ENCODE peak calls at places on chromosomes 13 and 19, in eight cellular contexts. P, M, I, A, S, L, E and X are unnamed samples.

GRCh38 chr19:17339088-17339741 is 1.9 kb downstream of the GTPBP3 start:
- DNase-seq in P (no peak), M (no peak), I (peak; percentile 46), A (no peak), S (no peak), L (peak; percentile 55), E (no peak), X (no peak)

GRCh38 chr13:39588384-39588783 is 14.6 kb downstream of the LHFPL6 start:
- DNase-seq in P (no peak), M (no peak), I (no peak), A (no peak), S (no peak), L (no peak), E (no peak), X (no peak)

GRCh38 chr13:40096357-40096911 is 441.0 kb downstream of the COG6 start:
- DNase-seq in P (no peak), M (no peak), I (peak; percentile 47), A (no peak), S (no peak), L (no peak), E (no peak), X (no peak)

GRCh38 chr19:48772503-48772953 is 17.2 kb downstream of the FGF21 start:
- DNase-seq in P (no peak), M (peak; percentile 55), I (no peak), A (no peak), S (no peak), L (no peak), E (no peak), X (peak; percentile 8)

GRCh38 chr19:898663-899062 is 5.4 kb downstream of the RNU6-9 start:
- DNase-seq in P (no peak), M (no peak), I (peak; percentile 54), A (no peak), S (no peak), L (no peak), E (no peak), X (no peak)

GRCh38 chr13:32600891-32601290 is 14.6 kb downstream of the PDS5B start:
- DNase-seq in P (no peak), M (no peak), I (no peak), A (no peak), S (no peak), L (no peak), E (no peak), X (no peak)

GRCh38 chr19:32543107-32543900 is 37.7 kb upstream of the PDCD5 start:
- DNase-seq in P (no peak), M (no peak), I (no peak), A (no peak), S (no peak), L (no peak), E (no peak), X (peak; percentile 71)

GRCh38 chr19:43928820-43929219 is 6.3 kb downstream of the ZNF45 start:
- DNase-seq in P (no peak), M (no peak), I (no peak), A (no peak), S (no peak), L (no peak), E (no peak), X (no peak)

GRCh38 chr19:13155472-13156284 is 5.5 kb downstream of the IER2 start:
- DNase-seq in P (peak; percentile 89), M (peak; percentile 91), I (peak; percentile 79), A (peak; percentile 90), S (peak; percentile 65), L (peak; percentile 84), E (no peak), X (peak; percentile 89)

GRCh38 chr13:27482996-27483395 is 32.6 kb upstream of the MTIF3 start:
- DNase-seq in P (no peak), M (no peak), I (peak; percentile 9), A (no peak), S (no peak), L (peak; percentile 15), E (no peak), X (peak; percentile 2)

GRCh38 chr19:55703790-55704215 is 28.8 kb downstream of the EPN1 start:
- DNase-seq in P (no peak), M (no peak), I (peak; percentile 39), A (peak; percentile 60), S (no peak), L (peak; percentile 60), E (no peak), X (peak; percentile 71)

GRCh38 chr13:92362717-92363116 is 863.9 kb upstream of the GPC6 start:
- DNase-seq in P (no peak), M (no peak), I (no peak), A (no peak), S (no peak), L (no peak), E (peak; percentile 30), X (no peak)

GRCh38 chr13:107211073-107211472 is 643.1 kb upstream of the ARGLU1 start:
- DNase-seq in P (peak; percentile 73), M (peak; percentile 65), I (peak; percentile 52), A (peak; percentile 77), S (peak; percentile 88), L (peak; percentile 77), E (peak; percentile 52), X (peak; percentile 53)

GRCh38 chr13:74210693-74211393 is 76.6 kb upstream of the KLF12 start:
- DNase-seq in P (peak; percentile 55), M (no peak), I (no peak), A (no peak), S (peak; percentile 35), L (no peak), E (no peak), X (peak; percentile 67)

GRCh38 chr19:16113727-16114126 is 2.0 kb downstream of the RAB8A start:
- DNase-seq in P (no peak), M (no peak), I (no peak), A (no peak), S (no peak), L (no peak), E (no peak), X (no peak)

GRCh38 chr13:101453784-101454201 is 1.3 kb downstream of the ITGBL1 start:
- DNase-seq in P (peak; percentile 53), M (no peak), I (no peak), A (no peak), S (no peak), L (peak; percentile 19), E (no peak), X (peak; percentile 17)

GRCh38 chr19:28509079-28509895 is 703.7 kb downstream of the UQCRFS1 start:
- DNase-seq in P (no peak), M (no peak), I (no peak), A (no peak), S (no peak), L (no peak), E (no peak), X (no peak)

GRCh38 chr19:42468273-42468796 is 25.6 kb upstream of the CXCL17 start:
- DNase-seq in P (no peak), M (no peak), I (no peak), A (no peak), S (no peak), L (peak; percentile 44), E (peak; percentile 25), X (peak; percentile 65)

GRCh38 chr19:56314584-56315075 is at the start of gene ZSCAN5A:
- DNase-seq in P (peak; percentile 99), M (peak; percentile 97), I (peak; percentile 97), A (peak; percentile 98), S (peak; percentile 94), L (peak; percentile 98), E (peak; percentile 90), X (peak; percentile 98)

GRCh38 chr19:37172368-37173366 is at the start of gene ZNF585A:
- DNase-seq in P (peak; percentile 95), M (peak; percentile 95), I (peak; percentile 93), A (peak; percentile 91), S (peak; percentile 96), L (peak; percentile 91), E (peak; percentile 77), X (peak; percentile 97)

GRCh38 chr13:28574617-28575142 is 79.8 kb upstream of the FLT1 start:
- DNase-seq in P (peak; percentile 62), M (peak; percentile 7), I (peak; percentile 10), A (no peak), S (no peak), L (peak; percentile 15), E (no peak), X (peak; percentile 96)

GRCh38 chr19:23799321-23799720 is 40.6 kb upstream of the ZNF681 start:
- DNase-seq in P (no peak), M (no peak), I (peak; percentile 73), A (no peak), S (peak; percentile 9), L (no peak), E (no peak), X (no peak)

GRCh38 chr13:26707122-26708006 is 53.2 kb downstream of the GPR12 start:
- DNase-seq in P (no peak), M (peak; percentile 36), I (peak; percentile 63), A (peak; percentile 59), S (peak; percentile 69), L (peak; percentile 18), E (peak; percentile 68), X (peak; percentile 42)

GRCh38 chr13:110455941-110456340 is 105.6 kb downstream of the RAB20 start:
- DNase-seq in P (peak; percentile 86), M (peak; percentile 74), I (peak; percentile 73), A (peak; percentile 84), S (peak; percentile 80), L (peak; percentile 86), E (no peak), X (peak; percentile 78)